ENCODE peak calls at places on chromosomes 16 and 17, in six cellular contexts. One of them, this sample, is unnamed.

GRCh38 chr17:7322520-7323194 is 6.5 kb downstream of the NEURL4 start:
- DNase-seq in heart right ventricle: no peak
- DNase-seq in SJSA1: no peak
- DNase-seq in stomach: no peak
- DNase-seq in body of pancreas: no peak
- DNase-seq in upper lobe of right lung: no peak
- DNase-seq in this sample: no peak

GRCh38 chr17:66762276-66762675 is 72.6 kb upstream of the CACNG5 start:
- DNase-seq in heart right ventricle: no peak
- DNase-seq in SJSA1: no peak
- DNase-seq in stomach: no peak
- DNase-seq in body of pancreas: no peak
- DNase-seq in upper lobe of right lung: no peak
- DNase-seq in this sample: no peak

GRCh38 chr16:69904495-69905170 is 46.5 kb upstream of the CLEC18A start:
- DNase-seq in heart right ventricle: no peak
- DNase-seq in SJSA1: no peak
- DNase-seq in stomach: peak; percentile 60
- DNase-seq in body of pancreas: no peak
- DNase-seq in upper lobe of right lung: no peak
- DNase-seq in this sample: no peak

GRCh38 chr17:50042211-50042610 is 13.7 kb upstream of the ITGA3 start:
- DNase-seq in heart right ventricle: no peak
- DNase-seq in SJSA1: no peak
- DNase-seq in stomach: no peak
- DNase-seq in body of pancreas: no peak
- DNase-seq in upper lobe of right lung: no peak
- DNase-seq in this sample: peak; percentile 3

GRCh38 chr17:41575336-41575735 is 3.5 kb upstream of the KRT9 start:
- DNase-seq in heart right ventricle: no peak
- DNase-seq in SJSA1: no peak
- DNase-seq in stomach: no peak
- DNase-seq in body of pancreas: no peak
- DNase-seq in upper lobe of right lung: no peak
- DNase-seq in this sample: no peak

GRCh38 chr16:66742409-66742808 is 9.0 kb downstream of the DYNC1LI2 start:
- DNase-seq in heart right ventricle: no peak
- DNase-seq in SJSA1: no peak
- DNase-seq in stomach: no peak
- DNase-seq in body of pancreas: no peak
- DNase-seq in upper lobe of right lung: no peak
- DNase-seq in this sample: no peak

GRCh38 chr16:4362476-4363250 is 9.0 kb upstream of the VASN start:
- DNase-seq in heart right ventricle: no peak
- DNase-seq in SJSA1: no peak
- DNase-seq in stomach: no peak
- DNase-seq in body of pancreas: no peak
- DNase-seq in upper lobe of right lung: no peak
- DNase-seq in this sample: no peak

GRCh38 chr16:50683689-50684374 is 2.7 kb upstream of the SNX20 start:
- DNase-seq in heart right ventricle: no peak
- DNase-seq in SJSA1: no peak
- DNase-seq in stomach: peak; percentile 50
- DNase-seq in body of pancreas: peak; percentile 44
- DNase-seq in upper lobe of right lung: no peak
- DNase-seq in this sample: no peak

GRCh38 chr16:78894872-78895271 is 705.7 kb downstream of the MAF start:
- DNase-seq in heart right ventricle: no peak
- DNase-seq in SJSA1: no peak
- DNase-seq in stomach: peak; percentile 39
- DNase-seq in body of pancreas: peak; percentile 40
- DNase-seq in upper lobe of right lung: no peak
- DNase-seq in this sample: no peak

GRCh38 chr17:77863814-77864161 is 94.7 kb upstream of the TNRC6C start:
- DNase-seq in heart right ventricle: peak; percentile 69
- DNase-seq in SJSA1: no peak
- DNase-seq in stomach: no peak
- DNase-seq in body of pancreas: no peak
- DNase-seq in upper lobe of right lung: peak; percentile 66
- DNase-seq in this sample: peak; percentile 77

GRCh38 chr16:55179858-55180585 is 144.0 kb upstream of the IRX6 start:
- DNase-seq in heart right ventricle: no peak
- DNase-seq in SJSA1: no peak
- DNase-seq in stomach: no peak
- DNase-seq in body of pancreas: no peak
- DNase-seq in upper lobe of right lung: peak; percentile 79
- DNase-seq in this sample: no peak

GRCh38 chr17:17580662-17581470 is 10.6 kb downstream of the PEMT start:
- DNase-seq in heart right ventricle: no peak
- DNase-seq in SJSA1: no peak
- DNase-seq in stomach: no peak
- DNase-seq in body of pancreas: no peak
- DNase-seq in upper lobe of right lung: no peak
- DNase-seq in this sample: no peak

GRCh38 chr16:27387724-27388123 is 14.2 kb upstream of the IL21R start:
- DNase-seq in heart right ventricle: no peak
- DNase-seq in SJSA1: no peak
- DNase-seq in stomach: no peak
- DNase-seq in body of pancreas: no peak
- DNase-seq in upper lobe of right lung: no peak
- DNase-seq in this sample: no peak

GRCh38 chr16:27382187-27382855 is 19.7 kb upstream of the IL21R start:
- DNase-seq in heart right ventricle: no peak
- DNase-seq in SJSA1: no peak
- DNase-seq in stomach: peak; percentile 17
- DNase-seq in body of pancreas: no peak
- DNase-seq in upper lobe of right lung: no peak
- DNase-seq in this sample: no peak

GRCh38 chr16:27383511-27384243 is 18.3 kb upstream of the IL21R start:
- DNase-seq in heart right ventricle: peak; percentile 41
- DNase-seq in SJSA1: no peak
- DNase-seq in stomach: no peak
- DNase-seq in body of pancreas: peak; percentile 54
- DNase-seq in upper lobe of right lung: peak; percentile 81
- DNase-seq in this sample: peak; percentile 85

GRCh38 chr16:27386674-27387073 is 15.3 kb upstream of the IL21R start:
- DNase-seq in heart right ventricle: no peak
- DNase-seq in SJSA1: no peak
- DNase-seq in stomach: no peak
- DNase-seq in body of pancreas: no peak
- DNase-seq in upper lobe of right lung: no peak
- DNase-seq in this sample: no peak

GRCh38 chr16:27385398-27385797 is 16.6 kb upstream of the IL21R start:
- DNase-seq in heart right ventricle: no peak
- DNase-seq in SJSA1: no peak
- DNase-seq in stomach: no peak
- DNase-seq in body of pancreas: no peak
- DNase-seq in upper lobe of right lung: no peak
- DNase-seq in this sample: no peak
- H3K9me3 ChIP-seq in heart right ventricle: peaks cover 6% of the 10 kb centered on the region
- H3K9me3 ChIP-seq in SJSA1: no peaks in the 10 kb centered on the region
- H3K9me3 ChIP-seq in stomach: peaks cover 8% of the 10 kb centered on the region
- H3K9me3 ChIP-seq in body of pancreas: no peaks in the 10 kb centered on the region
- H3K9me3 ChIP-seq in upper lobe of right lung: no peaks in the 10 kb centered on the region
- H3K9me3 ChIP-seq in this sample: peaks cover 10% of the 10 kb centered on the region

GRCh38 chr17:21817791-21818364 is 125.6 kb downstream of the KCNJ18 start:
- DNase-seq in heart right ventricle: no peak
- DNase-seq in SJSA1: no peak
- DNase-seq in stomach: no peak
- DNase-seq in body of pancreas: no peak
- DNase-seq in upper lobe of right lung: no peak
- DNase-seq in this sample: no peak
- H3K9me3 ChIP-seq in heart right ventricle: no peaks in the 10 kb centered on the region
- H3K9me3 ChIP-seq in SJSA1: peaks cover 18% of the 10 kb centered on the region
- H3K9me3 ChIP-seq in stomach: no peaks in the 10 kb centered on the region
- H3K9me3 ChIP-seq in body of pancreas: no peaks in the 10 kb centered on the region
- H3K9me3 ChIP-seq in upper lobe of right lung: no peaks in the 10 kb centered on the region
- H3K9me3 ChIP-seq in this sample: no peaks in the 10 kb centered on the region

GRCh38 chr16:35310999-35311398 is 1851.6 kb downstream of the TP53TG3F start:
- DNase-seq in heart right ventricle: no peak
- DNase-seq in SJSA1: no peak
- DNase-seq in stomach: no peak
- DNase-seq in body of pancreas: no peak
- DNase-seq in upper lobe of right lung: no peak
- DNase-seq in this sample: no peak
- H3K9me3 ChIP-seq in heart right ventricle: no peaks in the 10 kb centered on the region
- H3K9me3 ChIP-seq in SJSA1: no peaks in the 10 kb centered on the region
- H3K9me3 ChIP-seq in stomach: peaks cover 22% of the 10 kb centered on the region
- H3K9me3 ChIP-seq in body of pancreas: no peaks in the 10 kb centered on the region
- H3K9me3 ChIP-seq in upper lobe of right lung: no peaks in the 10 kb centered on the region
- H3K9me3 ChIP-seq in this sample: no peaks in the 10 kb centered on the region

GRCh38 chr17:9703781-9704082 is 58.4 kb downstream of the USP43 start:
- DNase-seq in heart right ventricle: no peak
- DNase-seq in SJSA1: no peak
- DNase-seq in stomach: no peak
- DNase-seq in body of pancreas: no peak
- DNase-seq in upper lobe of right lung: no peak
- DNase-seq in this sample: no peak

GRCh38 chr17:9696279-9697044 is 51.1 kb downstream of the USP43 start:
- DNase-seq in heart right ventricle: no peak
- DNase-seq in SJSA1: no peak
- DNase-seq in stomach: no peak
- DNase-seq in body of pancreas: no peak
- DNase-seq in upper lobe of right lung: peak; percentile 31
- DNase-seq in this sample: no peak

GRCh38 chr17:9700136-9700535 is 54.8 kb downstream of the USP43 start:
- DNase-seq in heart right ventricle: no peak
- DNase-seq in SJSA1: no peak
- DNase-seq in stomach: no peak
- DNase-seq in body of pancreas: no peak
- DNase-seq in upper lobe of right lung: peak; percentile 52
- DNase-seq in this sample: no peak

GRCh38 chr17:9702916-9703780 is 57.8 kb downstream of the USP43 start:
- DNase-seq in heart right ventricle: no peak
- DNase-seq in SJSA1: no peak
- DNase-seq in stomach: no peak
- DNase-seq in body of pancreas: no peak
- DNase-seq in upper lobe of right lung: peak; percentile 26
- DNase-seq in this sample: no peak

DNA sequence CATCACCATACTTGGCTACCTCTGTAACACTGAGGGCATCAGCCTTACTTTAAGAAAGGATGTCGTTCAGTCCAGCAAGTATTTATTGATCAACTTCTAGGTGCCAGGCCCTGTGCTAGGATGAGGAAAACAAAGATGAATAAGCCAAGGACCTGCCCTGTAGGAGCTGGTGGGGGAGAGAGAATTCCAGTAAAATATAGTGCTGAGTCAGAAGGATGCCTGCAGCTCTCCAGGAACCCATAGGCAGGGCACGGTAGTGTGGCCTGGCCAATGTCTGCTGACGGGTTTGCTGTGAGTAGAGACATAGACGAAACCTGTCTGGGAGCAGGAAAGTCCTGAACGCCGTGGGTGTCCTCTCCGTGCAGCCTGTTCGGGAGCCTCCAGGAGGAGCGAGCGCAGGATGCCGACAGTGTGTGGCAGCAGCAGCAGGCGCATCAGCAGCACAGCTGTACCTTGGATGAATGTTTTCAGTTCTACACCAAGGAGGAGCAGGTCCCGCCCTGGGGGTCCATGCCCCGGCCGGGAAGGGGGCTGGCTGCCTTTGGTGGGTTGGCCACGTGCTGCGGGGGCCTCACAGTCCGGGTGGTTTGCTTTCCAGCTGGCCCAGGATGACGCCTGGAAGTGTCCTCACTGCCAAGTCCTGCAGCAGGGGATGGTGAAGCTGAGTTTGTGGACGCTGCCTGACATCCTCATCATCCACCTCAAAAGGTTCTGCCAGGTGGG is 55.6 kb downstream of the USP43 start:
- DNase-seq in heart right ventricle: no peak
- DNase-seq in SJSA1: no peak
- DNase-seq in stomach: no peak
- DNase-seq in body of pancreas: no peak
- DNase-seq in upper lobe of right lung: peak; percentile 52
- DNase-seq in this sample: no peak
- H3K9me3 ChIP-seq in heart right ventricle: no peaks in the 10 kb centered on the region
- H3K9me3 ChIP-seq in SJSA1: no peaks in the 10 kb centered on the region
- H3K9me3 ChIP-seq in stomach: no peaks in the 10 kb centered on the region
- H3K9me3 ChIP-seq in body of pancreas: no peaks in the 10 kb centered on the region
- H3K9me3 ChIP-seq in upper lobe of right lung: no peaks in the 10 kb centered on the region
- H3K9me3 ChIP-seq in this sample: peaks cover 3% of the 10 kb centered on the region

DNA sequence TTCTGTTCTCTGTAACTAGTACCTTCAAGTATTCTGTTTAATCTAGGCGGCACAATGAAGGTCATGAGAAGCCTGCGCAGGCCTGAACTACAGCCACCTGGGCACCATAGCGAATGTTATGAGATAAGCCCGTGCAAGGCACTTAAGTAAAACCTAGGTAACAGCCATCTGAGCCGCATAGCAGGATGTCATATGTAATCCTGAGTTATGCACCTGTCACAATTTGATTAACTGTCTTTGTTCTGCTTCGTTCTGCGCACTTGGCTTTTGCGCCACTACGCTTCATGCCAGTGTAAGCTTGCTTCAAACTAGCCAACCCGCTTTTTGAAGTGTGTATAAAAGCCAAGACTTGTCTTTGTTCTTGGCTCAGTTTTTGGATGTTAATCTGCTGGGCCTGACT is 449.8 kb downstream of the KCNJ18 start:
- DNase-seq in heart right ventricle: no peak
- DNase-seq in SJSA1: no peak
- DNase-seq in stomach: no peak
- DNase-seq in body of pancreas: no peak
- DNase-seq in upper lobe of right lung: no peak
- DNase-seq in this sample: no peak
- H3K9me3 ChIP-seq in heart right ventricle: peaks cover 7% of the 10 kb centered on the region
- H3K9me3 ChIP-seq in SJSA1: no peaks in the 10 kb centered on the region
- H3K9me3 ChIP-seq in stomach: peaks cover 7% of the 10 kb centered on the region
- H3K9me3 ChIP-seq in body of pancreas: no peaks in the 10 kb centered on the region
- H3K9me3 ChIP-seq in upper lobe of right lung: no peaks in the 10 kb centered on the region
- H3K9me3 ChIP-seq in this sample: no peaks in the 10 kb centered on the region

GRCh38 chr17:13085578-13085977 is 67.8 kb upstream of the ELAC2 start:
- DNase-seq in heart right ventricle: no peak
- DNase-seq in SJSA1: no peak
- DNase-seq in stomach: no peak
- DNase-seq in body of pancreas: no peak
- DNase-seq in upper lobe of right lung: no peak
- DNase-seq in this sample: no peak

GRCh38 chr17:13088666-13089065 is 70.8 kb upstream of the ELAC2 start:
- DNase-seq in heart right ventricle: no peak
- DNase-seq in SJSA1: peak; percentile 67
- DNase-seq in stomach: no peak
- DNase-seq in body of pancreas: no peak
- DNase-seq in upper lobe of right lung: no peak
- DNase-seq in this sample: no peak

GRCh38 chr17:13086142-13086769 is 68.4 kb upstream of the ELAC2 start:
- DNase-seq in heart right ventricle: no peak
- DNase-seq in SJSA1: no peak
- DNase-seq in stomach: no peak
- DNase-seq in body of pancreas: no peak
- DNase-seq in upper lobe of right lung: no peak
- DNase-seq in this sample: no peak

GRCh38 chr17:13084420-13084819 is 66.6 kb upstream of the ELAC2 start:
- DNase-seq in heart right ventricle: no peak
- DNase-seq in SJSA1: no peak
- DNase-seq in stomach: no peak
- DNase-seq in body of pancreas: no peak
- DNase-seq in upper lobe of right lung: no peak
- DNase-seq in this sample: no peak

GRCh38 chr17:13087802-13088201 is 70.0 kb upstream of the ELAC2 start:
- DNase-seq in heart right ventricle: no peak
- DNase-seq in SJSA1: no peak
- DNase-seq in stomach: no peak
- DNase-seq in body of pancreas: no peak
- DNase-seq in upper lobe of right lung: no peak
- DNase-seq in this sample: no peak
- H3K9me3 ChIP-seq in heart right ventricle: no peaks in the 10 kb centered on the region
- H3K9me3 ChIP-seq in SJSA1: no peaks in the 10 kb centered on the region
- H3K9me3 ChIP-seq in stomach: no peaks in the 10 kb centered on the region
- H3K9me3 ChIP-seq in body of pancreas: no peaks in the 10 kb centered on the region
- H3K9me3 ChIP-seq in upper lobe of right lung: no peaks in the 10 kb centered on the region
- H3K9me3 ChIP-seq in this sample: no peaks in the 10 kb centered on the region

GRCh38 chr17:69921046-69921445 is 154.0 kb upstream of the KCNJ16 start:
- DNase-seq in heart right ventricle: no peak
- DNase-seq in SJSA1: no peak
- DNase-seq in stomach: no peak
- DNase-seq in body of pancreas: no peak
- DNase-seq in upper lobe of right lung: no peak
- DNase-seq in this sample: no peak
- H3K9me3 ChIP-seq in heart right ventricle: no peaks in the 10 kb centered on the region
- H3K9me3 ChIP-seq in SJSA1: no peaks in the 10 kb centered on the region
- H3K9me3 ChIP-seq in stomach: no peaks in the 10 kb centered on the region
- H3K9me3 ChIP-seq in body of pancreas: no peaks in the 10 kb centered on the region
- H3K9me3 ChIP-seq in upper lobe of right lung: peaks cover 4% of the 10 kb centered on the region
- H3K9me3 ChIP-seq in this sample: no peaks in the 10 kb centered on the region